ENCODE peak calls at places on chromosomes 12 and 14, in four cellular contexts. O, R, F and Q are unnamed samples.

GRCh38 chr12:82351390-82351789 is 6.8 kb downstream of the CCDC59 start:
- DNase-seq in O (no peak), R (no peak), F (no peak), Q (no peak)

GRCh38 chr12:50059440-50060119 is 2.2 kb downstream of the ASIC1 start:
- DNase-seq in R (no peak), O (no peak), F (peak; percentile 20), Q (no peak)

GRCh38 chr14:100406505-100407131 is 83.5 kb downstream of the SLC25A47 start:
- DNase-seq in O (no peak), R (no peak), F (peak; percentile 51), Q (no peak)

GRCh38 chr12:97500537-97500936 is 37.9 kb downstream of the RMST start:
- DNase-seq in R (no peak), O (no peak), F (no peak), Q (no peak)

GRCh38 chr12:13727707-13728147 is 253.7 kb downstream of the GRIN2B start:
- DNase-seq in O (no peak), R (no peak), F (peak; percentile 1), Q (no peak)

GRCh38 chr12:117876492-117876816 is 92.3 kb downstream of the KSR2 start:
- DNase-seq in O (no peak), F (no peak), R (no peak), Q (no peak)

GRCh38 chr14:24310666-24311604 is at the start of gene LTB4R:
- DNase-seq in O (peak; percentile 79), R (no peak), F (peak; percentile 72), Q (peak; percentile 86)

GRCh38 chr14:43706901-43707300 is 800.2 kb downstream of the FSCB start:
- DNase-seq in O (no peak), R (no peak), F (no peak), Q (no peak)

GRCh38 chr12:93080994-93081809 is 152.1 kb upstream of the EEA1 start:
- DNase-seq in F (peak; percentile 76), R (no peak), O (no peak), Q (no peak)

GRCh38 chr14:68807987-68808386 is 15.1 kb upstream of the ZFP36L1 start:
- DNase-seq in F (no peak), O (no peak), R (peak; percentile 20), Q (no peak)

GRCh38 chr12:104515899-104516298 is 59.2 kb downstream of the CHST11 start:
- DNase-seq in F (no peak), O (no peak), R (no peak), Q (no peak)

GRCh38 chr12:51907083-51907863 is at the start of gene ACVRL1:
- DNase-seq in F (no peak), R (no peak), O (peak; percentile 68), Q (peak; percentile 49)

GRCh38 chr12:132559652-132560420 is 50.5 kb downstream of the LRCOL1 start:
- DNase-seq in O (peak; percentile 38), R (no peak), F (peak; percentile 14), Q (no peak)

GRCh38 chr14:89123851-89124250 is 293.2 kb downstream of the FOXN3 start:
- DNase-seq in R (no peak), F (no peak), O (no peak), Q (no peak)

GRCh38 chr14:52949249-52949648 is 1.6 kb downstream of the FERMT2 start:
- DNase-seq in R (no peak), F (no peak), O (no peak), Q (no peak)

GRCh38 chr14:52950410-52950897 is 396 bp downstream of the FERMT2 start:
- DNase-seq in O (peak; percentile 58), R (peak; percentile 72), F (peak; percentile 30), Q (peak; percentile 56)

GRCh38 chr14:52949711-52950409 is 990 bp downstream of the FERMT2 start:
- DNase-seq in F (peak; percentile 63), R (peak; percentile 30), O (no peak), Q (no peak)

GRCh38 chr14:52948039-52948438 is 2.8 kb downstream of the FERMT2 start:
- DNase-seq in O (no peak), R (no peak), F (no peak), Q (no peak)

GRCh38 chr14:52948836-52949235 is 2.0 kb downstream of the FERMT2 start:
- DNase-seq in R (no peak), F (no peak), O (no peak), Q (no peak)
- H3K27ac ChIP-seq in R (peak overlapping the region; percentile 100), F (no peak overlapping the region), O (peak overlapping the region; percentile 100), Q (peak overlapping the region; percentile 96)

GRCh38 chr14:105045710-105046326 is 19.4 kb downstream of the GPR132 start:
- DNase-seq in O (peak; percentile 89), F (no peak), R (peak; percentile 88), Q (peak; percentile 95)

GRCh38 chr14:105043656-105044055 is 21.6 kb downstream of the GPR132 start:
- DNase-seq in R (no peak), F (no peak), O (no peak), Q (peak; percentile 30)

GRCh38 chr14:105039458-105040205 is 18.7 kb upstream of the CDCA4 start:
- DNase-seq in F (no peak), O (no peak), R (no peak), Q (peak; percentile 9)

GRCh38 chr14:105042813-105043212 is 21.9 kb upstream of the CDCA4 start:
- DNase-seq in O (no peak), R (no peak), F (no peak), Q (peak; percentile 30)

GRCh38 chr14:105041841-105042765 is 21.2 kb upstream of the CDCA4 start:
- DNase-seq in R (no peak), O (no peak), F (no peak), Q (peak; percentile 26)
- H3K27ac ChIP-seq in R (no peak overlapping the region), O (no peak overlapping the region), F (no peak overlapping the region), Q (no peak overlapping the region)

DNA sequence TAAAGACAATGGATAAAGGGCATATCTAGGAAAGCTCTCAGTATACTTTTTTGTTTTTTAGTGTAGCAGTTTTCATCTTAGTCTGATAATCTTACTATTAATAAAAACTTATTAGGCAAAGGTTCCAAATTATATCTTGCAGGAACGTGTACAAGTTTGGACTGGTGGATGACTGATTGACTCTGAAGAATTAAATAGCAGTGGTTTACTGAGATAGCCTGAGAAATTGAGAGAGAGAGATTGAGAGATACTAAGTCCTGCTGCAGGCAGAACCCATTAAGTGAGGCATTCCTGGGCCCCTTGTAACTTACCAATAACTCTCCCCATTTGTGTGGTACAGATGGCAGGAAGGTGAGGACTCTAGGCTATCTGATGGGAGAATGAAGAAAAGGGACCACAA is 80.2 kb upstream of the SLC38A2 start:
- DNase-seq in F (no peak), O (no peak), R (no peak), Q (no peak)
- H3K27ac ChIP-seq in F (no peak overlapping the region), O (no peak overlapping the region), R (peak overlapping the region; percentile 81), Q (no peak overlapping the region)

GRCh38 chr14:21454843-21455550 is 926 bp downstream of the CHD8 start:
- DNase-seq in R (no peak), O (no peak), F (no peak), Q (no peak)
- H3K27ac ChIP-seq in R (peak overlapping the region; percentile 98), O (peak overlapping the region; percentile 97), F (peak overlapping the region; percentile 80), Q (peak overlapping the region; percentile 93)